ENCODE peak calls at places on chromosomes 16 and 17, in five cellular contexts. N is GM12878; X is naive thymus-derived CD8-positive, alpha-beta T cell; H is Right ventricle myocardium superior; J is sciatic nerve. K is an unnamed sample.

GRCh38 chr16:29107299-29107698 is 122.4 kb downstream of the LAT start:
- ATAC-seq in N (no peak), H (no peak), J (no peak), X (no peak), K (no peak)

GRCh38 chr16:31664683-31665482 is 137.2 kb downstream of the AHSP start:
- ATAC-seq in N (no peak), X (no peak), J (no peak), H (no peak), K (no peak)

GRCh38 chr16:27224741-27225300 is 21.5 kb downstream of the KDM8 start:
- ATAC-seq in H (no peak), J (no peak), N (no peak), X (no peak), K (no peak)

GRCh38 chr17:60472449-60472848 is 50.2 kb downstream of the CHCT1 start:
- ATAC-seq in X (no peak), H (no peak), J (no peak), N (no peak), K (no peak)

GRCh38 chr17:12990041-12990808 is 27.6 kb downstream of the ELAC2 start:
- ATAC-seq in H (peak; percentile 84), J (no peak), X (no peak), N (no peak), K (no peak)

GRCh38 chr17:3635474-3636153 is 436 bp downstream of the SHPK start:
- ATAC-seq in J (no peak), N (peak; percentile 1), X (peak; percentile 39), H (peak; percentile 1), K (no peak)

GRCh38 chr16:4293822-4294457 is 21.1 kb upstream of the TFAP4 start:
- ATAC-seq in N (no peak), J (peak; percentile 86), H (peak; percentile 87), X (no peak), K (no peak)

GRCh38 chr17:80348551-80349436 is 66.2 kb upstream of the ENDOV start:
- ATAC-seq in J (no peak), H (no peak), N (no peak), X (no peak), K (no peak)

GRCh38 chr16:80014241-80014939 is 413.9 kb upstream of the MAF start:
- ATAC-seq in X (no peak), N (no peak), H (no peak), J (no peak), K (no peak)

GRCh38 chr17:3989156-3989886 is 25.1 kb upstream of the ATP2A3 start:
- ATAC-seq in N (no peak), J (no peak), H (no peak), X (no peak), K (no peak)

GRCh38 chr17:42852351-42852750 is 1.4 kb downstream of the AOC3 start:
- ATAC-seq in X (no peak), J (no peak), H (no peak), N (no peak), K (no peak)

GRCh38 chr17:50270430-50271172 is 3.7 kb upstream of the TMEM92 start:
- ATAC-seq in H (peak; percentile 46), X (peak; percentile 12), N (peak; percentile 13), J (peak; percentile 78), K (peak; percentile 18)

K was measured in stimulated activated memory B cell treated with anti-CD40 and anti-IgM and Interleukin-4, amounts not matched to agents 10 μg/mL and 1 μg/mL and 100 μg/mL, for 72 hours.